ENCODE peak calls at places on chromosomes 12 and 14, in five cellular contexts. S is stomach; A is AG04450; L is uterus; N is CD4-positive, CD25-positive, alpha-beta regulatory T cell. O is an unnamed sample. For H3K9me3, the result is how much of the 10 kb centered on the place peaks cover.

GRCh38 chr12:120971299-120972180 is 6.8 kb upstream of the HNF1A start:
- DNase-seq in L (no peak), A (peak), N (peak), S (no peak), O (peak)

GRCh38 chr14:69666698-69667211 is 55.4 kb downstream of the SUSD6 start:
- DNase-seq in N (no peak), L (no peak), A (no peak), S (no peak), O (no peak)

GRCh38 chr12:86230516-86231146 is 25.6 kb downstream of the MGAT4C start:
- DNase-seq in N (no peak), A (no peak), S (no peak), L (no peak), O (no peak)

GRCh38 chr14:55938249-55938791 is 179.9 kb upstream of the PELI2 start:
- DNase-seq in L (no peak), S (peak), A (peak), N (no peak), O (no peak)

GRCh38 chr12:18799140-18799446 is 61.2 kb downstream of the CAPZA3 start:
- DNase-seq in N (no peak), S (no peak), L (no peak), A (no peak), O (no peak)

GRCh38 chr12:67925551-67925950 is 63.7 kb upstream of the IFNG-AS1 start:
- DNase-seq in N (no peak), L (no peak), S (no peak), A (no peak), O (no peak)

GRCh38 chr12:48686037-48686595 is 4.1 kb upstream of the KANSL2 start:
- DNase-seq in N (no peak), L (no peak), A (no peak), S (no peak), O (no peak)

GRCh38 chr12:121536058-121536928 is 44.5 kb downstream of the KDM2B start:
- DNase-seq in N (peak), A (peak), L (peak), S (peak), O (peak)

GRCh38 chr12:105166736-105167135 is 59.2 kb downstream of the WASHC4 start:
- DNase-seq in S (no peak), L (no peak), N (no peak), A (no peak), O (no peak)

GRCh38 chr12:90899456-90900182 is 55.4 kb downstream of the CCER1 start:
- DNase-seq in L (no peak), A (no peak), S (no peak), N (no peak), O (no peak)

GRCh38 chr14:65927871-65928270 is 515.3 kb downstream of the FUT8 start:
- DNase-seq in L (no peak), N (peak), S (peak), A (no peak), O (peak)

GRCh38 chr12:48717252-48717695 is 767 bp upstream of the CCNT1 start:
- DNase-seq in A (no peak), L (no peak), N (no peak), S (no peak), O (no peak)

GRCh38 chr12:113019045-113019444 is 37.5 kb upstream of the DTX1 start:
- DNase-seq in N (no peak), S (no peak), L (no peak), A (no peak), O (no peak)

GRCh38 chr12:130832561-130833209 is 6.4 kb downstream of the STX2 start:
- DNase-seq in A (no peak), N (no peak), L (no peak), S (no peak), O (no peak)

GRCh38 chr12:47079894-47080724 is at the start of gene AMIGO2:
- DNase-seq in A (no peak), N (peak), L (peak), S (peak), O (peak)

GRCh38 chr12:22339691-22340090 is 5.2 kb upstream of the ST8SIA1 start:
- DNase-seq in L (no peak), A (no peak), N (no peak), S (no peak), O (no peak)

GRCh38 chr14:80973918-80974317 is 18.5 kb downstream of the TSHR start:
- DNase-seq in S (no peak), L (no peak), N (peak), A (no peak), O (no peak)

GRCh38 chr12:47739959-47740358 is 14.7 kb upstream of the ENDOU start:
- DNase-seq in N (no peak), S (no peak), L (no peak), A (no peak), O (no peak)

GRCh38 chr14:21089877-21090193 is 8.6 kb downstream of the ZNF219 start:
- DNase-seq in N (no peak), S (no peak), A (no peak), L (no peak), O (no peak)

GRCh38 chr12:6180300-6181051 is 19.7 kb upstream of the CD9 start:
- DNase-seq in S (peak), A (no peak), N (no peak), L (peak), O (no peak)

GRCh38 chr12:82714427-82714826 is 27.7 kb downstream of the TMTC2 start:
- DNase-seq in L (no peak), S (no peak), N (no peak), A (no peak), O (no peak)

GRCh38 chr12:109736552-109737108 is 23.0 kb downstream of the FAM222A start:
- DNase-seq in L (no peak), N (no peak), S (peak), A (no peak), O (no peak)

GRCh38 chr14:83047436-83047835 is 1513.8 kb upstream of the SEL1L start:
- DNase-seq in A (no peak), N (no peak), S (no peak), L (no peak), O (no peak)

GRCh38 chr14:36512585-36513003 is 7.4 kb downstream of the NKX2-1 start:
- DNase-seq in A (no peak), L (no peak), S (no peak), N (no peak), O (no peak)

GRCh38 chr12:11595080-11595479 is 54.4 kb upstream of the ETV6 start:
- DNase-seq in N (no peak), L (no peak), S (no peak), A (no peak), O (no peak)

GRCh38 chr14:36690301-36691020 is 28.8 kb downstream of the PAX9 start:
- DNase-seq in A (no peak), L (no peak), N (no peak), S (no peak), O (no peak)

GRCh38 chr14:99057684-99058083 is 214.3 kb downstream of the BCL11B start:
- DNase-seq in A (no peak), L (no peak), N (no peak), S (no peak), O (no peak)

GRCh38 chr12:52741378-52742195 is 35.6 kb downstream of the KRT76 start:
- DNase-seq in A (no peak), N (peak), S (peak), L (peak), O (peak)

GRCh38 chr14:94977016-94977415 is 180.3 kb downstream of the DICER1 start:
- DNase-seq in S (no peak), L (no peak), A (no peak), N (no peak), O (no peak)

GRCh38 chr14:92287987-92288386 is 35.0 kb upstream of the SLC24A4 start:
- DNase-seq in S (no peak), N (no peak), L (no peak), A (no peak), O (no peak)

GRCh38 chr12:67982165-67982563 is 7.1 kb upstream of the IFNG-AS1 start:
- DNase-seq in A (no peak), N (no peak), S (no peak), L (no peak), O (no peak)

GRCh38 chr12:749871-750270 is 2.5 kb upstream of the WNK1 start:
- DNase-seq in L (no peak), S (no peak), A (no peak), N (no peak), O (no peak)

GRCh38 chr14:37093364-37093763 is 79.0 kb downstream of the SLC25A21 start:
- DNase-seq in S (no peak), L (no peak), A (no peak), N (no peak), O (no peak)

GRCh38 chr12:116360579-116361403 is 83.3 kb upstream of the MED13L start:
- DNase-seq in L (no peak), S (no peak), A (no peak), N (no peak), O (no peak)

GRCh38 chr12:105561981-105562726 is 231.7 kb downstream of the C12orf75 start:
- DNase-seq in L (peak), N (no peak), S (peak), A (peak), O (no peak)

GRCh38 chr14:72451081-72451972 is 442.6 kb downstream of the DPF3 start:
- DNase-seq in N (peak), S (no peak), L (no peak), A (no peak), O (peak)

GRCh38 chr14:72450473-72451044 is 443.3 kb downstream of the DPF3 start:
- DNase-seq in S (no peak), A (no peak), L (no peak), N (no peak), O (no peak)

GRCh38 chr14:72457641-72458040 is 436.3 kb downstream of the DPF3 start:
- DNase-seq in S (no peak), L (no peak), A (no peak), N (no peak), O (no peak)

DNA sequence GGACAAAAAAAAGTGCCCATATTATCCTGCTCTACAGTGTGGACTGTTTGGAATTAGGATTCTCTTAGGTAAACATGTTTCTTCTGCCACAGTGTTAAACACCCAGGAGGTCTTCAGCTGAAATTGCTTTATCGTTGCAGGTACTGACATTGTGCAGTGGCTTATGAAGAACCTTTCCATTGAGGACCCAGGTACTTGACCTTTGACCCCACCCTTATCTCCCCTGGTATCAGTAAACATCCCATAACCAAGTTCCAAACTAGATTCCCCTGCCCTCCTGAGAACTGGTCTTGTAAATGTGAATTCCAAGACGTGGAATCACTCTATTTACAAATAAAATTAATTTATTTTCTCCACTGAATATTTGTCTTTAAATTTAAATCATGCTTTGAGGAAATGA is 439.5 kb downstream of the DPF3 start:
- DNase-seq in A (no peak), L (no peak), N (no peak), S (no peak), O (no peak)
- H3K27ac ChIP-seq in A (no peak), L (no peak), N (no peak), S (no peak), O (no peak)

GRCh38 chr14:52871606-52872005 is 79.2 kb downstream of the FERMT2 start:
- DNase-seq in N (no peak), L (no peak), S (no peak), A (no peak), O (no peak)
- H3K9me3 ChIP-seq in N (under half), L (under half), S (under half), A (under half), O (under half)

GRCh38 chr12:44159870-44160269 is 324.0 kb downstream of the TMEM117 start:
- DNase-seq in S (no peak), L (no peak), N (no peak), A (no peak), O (no peak)
- H3K27ac ChIP-seq in S (no peak), L (no peak), N (no peak), A (no peak), O (no peak)

DNA sequence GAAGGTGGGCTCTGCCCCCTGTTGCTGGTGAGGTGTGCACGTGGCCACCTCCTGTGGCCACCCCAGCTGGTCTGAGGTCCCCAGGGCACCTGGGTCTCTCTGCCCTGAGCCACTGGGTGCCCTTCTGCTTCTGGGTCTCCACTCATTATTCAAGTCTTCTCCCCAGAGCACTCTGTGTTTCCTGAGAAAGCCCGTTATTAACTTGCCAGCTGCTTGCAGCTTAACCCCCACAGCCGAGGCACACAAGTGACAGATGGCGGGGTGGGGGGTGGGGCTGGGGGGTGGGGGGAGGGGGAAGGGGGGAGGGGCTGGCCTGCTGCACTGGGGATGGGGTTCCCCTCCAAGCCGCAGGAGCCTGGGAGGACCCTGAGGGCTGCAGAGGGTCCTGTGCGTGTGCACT is 40.5 kb downstream of the FBRSL1 start:
- DNase-seq in S (no peak), L (no peak), N (no peak), A (no peak), O (no peak)
- H3K9me3 ChIP-seq in S (under half), L (under half), N (under half), A (under half), O (under half)

DNA sequence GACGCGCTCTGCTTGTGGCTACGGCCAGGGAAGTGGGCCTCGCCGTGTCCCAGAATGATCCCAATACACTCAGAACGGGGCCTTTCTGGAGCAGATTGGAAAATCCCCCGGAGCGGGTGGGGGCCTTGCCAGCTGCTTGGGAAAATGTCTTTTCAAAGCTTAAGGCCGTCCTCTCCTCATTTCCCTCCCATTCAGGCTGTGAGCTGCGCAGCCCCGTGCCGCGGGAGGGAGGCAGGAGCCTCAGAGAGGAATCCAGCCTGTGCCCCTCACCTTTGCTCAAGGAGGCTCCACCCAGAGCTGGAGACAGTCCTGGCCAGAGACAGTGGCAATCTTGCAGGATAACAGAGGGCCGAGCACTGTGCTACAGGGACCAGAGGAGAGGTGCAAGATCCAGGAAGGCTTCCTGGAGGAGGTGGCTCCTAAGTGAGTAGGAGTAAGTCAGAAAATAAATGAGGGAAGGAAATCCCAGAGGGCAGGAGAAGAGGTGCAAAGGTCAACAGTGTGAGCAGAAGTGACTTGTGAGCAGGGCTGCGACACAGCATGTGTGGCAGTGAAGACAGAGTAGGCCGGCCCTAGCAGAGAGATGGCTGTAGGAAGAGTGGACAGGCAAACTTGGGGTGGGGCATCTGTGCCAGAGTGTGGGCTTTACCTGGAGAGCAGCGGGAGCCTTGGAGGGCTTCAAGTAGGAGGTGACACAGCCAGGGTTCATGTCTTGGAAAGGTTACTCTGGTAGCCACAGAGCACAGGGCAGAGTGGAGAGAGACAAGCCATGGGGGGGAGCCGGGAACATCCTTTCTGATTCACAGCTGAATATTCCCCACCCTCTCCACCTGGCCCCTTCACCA is 53.8 kb upstream of the DIO3 start:
- DNase-seq in N (no peak), L (peak), A (no peak), S (peak), O (no peak)
- H3K27ac ChIP-seq in N (no peak), L (no peak), A (no peak), S (no peak), O (no peak)

GRCh38 chr12:133206390-133206789 is 25.1 kb downstream of the ZNF268 start:
- DNase-seq in L (no peak), S (no peak), A (no peak), N (no peak), O (no peak)
- H3K9me3 ChIP-seq in L (half or more), S (half or more), A (half or more), N (half or more), O (half or more)